ENCODE peak calls at places on chromosomes 4 and X, in six cellular contexts. J, X, Q, I, Y and B are unnamed samples.

GRCh38 chr4:152981278-152981677 is 45.2 kb downstream of the FHDC1 start:
- DNase-seq in J (no peak), X (no peak), Q (no peak), I (no peak), Y (no peak), B (peak; percentile 32)

GRCh38 chr4:161564230-161564834 is 599.5 kb downstream of the FSTL5 start:
- DNase-seq in J (no peak), X (no peak), Q (no peak), I (no peak), Y (no peak), B (peak; percentile 1)

GRCh38 chr4:112083587-112084347 is 61.5 kb upstream of the FAM241A start:
- DNase-seq in J (no peak), X (no peak), Q (no peak), I (no peak), Y (no peak), B (no peak)

GRCh38 chr4:15756361-15756861 is 21.7 kb upstream of the CD38 start:
- DNase-seq in J (no peak), X (no peak), Q (no peak), I (no peak), Y (no peak), B (no peak)

GRCh38 chr4:53852343-53852742 is 212.1 kb downstream of the CHIC2 start:
- DNase-seq in J (no peak), X (no peak), Q (no peak), I (no peak), Y (no peak), B (no peak)

GRCh38 chr4:129362685-129363274 is 266.8 kb downstream of the C4orf33 start:
- DNase-seq in J (peak; percentile 44), X (peak; percentile 14), Q (peak; percentile 69), I (peak; percentile 64), Y (peak; percentile 52), B (peak; percentile 62)

GRCh38 chrX:16892504-16893362 is 22.6 kb upstream of the RBBP7 start:
- DNase-seq in J (peak; percentile 59), X (no peak), Q (peak; percentile 80), I (peak; percentile 65), Y (peak; percentile 56), B (peak; percentile 78)

GRCh38 chr4:185912779-185913178 is 100.8 kb upstream of the SORBS2 start:
- DNase-seq in J (no peak), X (no peak), Q (no peak), I (no peak), Y (no peak), B (no peak)

GRCh38 chr4:188005561-188005960 is 10.0 kb downstream of the ZFP42 start:
- DNase-seq in J (no peak), X (no peak), Q (no peak), I (no peak), Y (no peak), B (no peak)

GRCh38 chr4:57034571-57034970 is 55.9 kb downstream of the POLR2B start:
- DNase-seq in J (no peak), X (no peak), Q (no peak), I (no peak), Y (no peak), B (no peak)

GRCh38 chr4:76545161-76545884 is 110.3 kb downstream of the SHROOM3 start:
- DNase-seq in J (no peak), X (no peak), Q (no peak), I (no peak), Y (no peak), B (no peak)

GRCh38 chrX:5399403-5399802 is 829.3 kb downstream of the NLGN4X start:
- DNase-seq in J (no peak), X (no peak), Q (no peak), I (no peak), Y (no peak), B (no peak)

GRCh38 chrX:40671126-40671525 is 23.8 kb upstream of the CXorf38 start:
- DNase-seq in J (no peak), X (no peak), Q (no peak), I (no peak), Y (no peak), B (no peak)

GRCh38 chr4:154741877-154742851 is 1.6 kb upstream of the LRAT start:
- DNase-seq in J (no peak), X (no peak), Q (peak; percentile 25), I (peak; percentile 27), Y (no peak), B (peak; percentile 27)